ENCODE peak calls at places on chromosomes 2 and 18, in eight cellular contexts. X, P, J, B, L, W, G and E are unnamed samples.
A peak's percentile ranks its signal among the peaks of the same experiment; 100 is the strongest.

GRCh38 chr2:182915369-182916326 is 49.2 kb upstream of the FRZB start:
- DNase-seq in B (peak; percentile 59), L (no peak), W (no peak), G (no peak), P (peak; percentile 6), J (no peak), X (no peak), E (no peak)

GRCh38 chr18:74066018-74066417 is 81.6 kb downstream of the FBXO15 start:
- DNase-seq in B (no peak), W (no peak), L (no peak), X (no peak), J (no peak), P (no peak), G (no peak), E (no peak)

GRCh38 chr2:108587621-108588020 is 53.4 kb downstream of the LIMS1 start:
- DNase-seq in L (no peak), P (peak; percentile 39), X (peak; percentile 63), W (no peak), J (peak; percentile 40), G (no peak), B (no peak), E (no peak)

GRCh38 chr18:49742563-49743295 is 70.6 kb downstream of the ACAA2 start:
- DNase-seq in P (no peak), L (no peak), G (no peak), J (no peak), B (no peak), W (no peak), X (no peak), E (no peak)

GRCh38 chr2:22784586-22784985 is 600.4 kb upstream of the KLHL29 start:
- DNase-seq in P (no peak), X (no peak), J (no peak), W (no peak), G (no peak), L (no peak), B (no peak), E (no peak)

GRCh38 chr2:3172265-3172935 is 205.2 kb downstream of the EIPR1 start:
- DNase-seq in W (no peak), G (no peak), L (no peak), J (no peak), P (no peak), B (no peak), X (no peak), E (no peak)

GRCh38 chr2:143939976-143940375 is 579.9 kb downstream of the ZEB2 start:
- DNase-seq in J (no peak), W (no peak), P (no peak), G (no peak), L (no peak), B (no peak), X (peak; percentile 9), E (no peak)

GRCh38 chr2:235598842-235599531 is 105.1 kb downstream of the AGAP1 start:
- DNase-seq in G (no peak), B (peak; percentile 20), X (no peak), J (no peak), W (no peak), L (no peak), P (peak; percentile 21), E (no peak)

GRCh38 chr18:76544511-76545350 is 49.7 kb upstream of the ZNF516 start:
- DNase-seq in G (no peak), W (no peak), X (no peak), B (no peak), P (no peak), J (no peak), L (no peak), E (no peak)

GRCh38 chr2:108436976-108437375 is 12.0 kb upstream of the GCC2 start:
- DNase-seq in X (no peak), L (no peak), G (no peak), W (no peak), B (no peak), P (no peak), J (no peak), E (no peak)

GRCh38 chr2:237427807-237428506 is 14.0 kb upstream of the COL6A3 start:
- DNase-seq in B (no peak), X (no peak), W (no peak), J (no peak), P (no peak), L (no peak), G (no peak), E (no peak)

GRCh38 chr2:187964742-187965141 is 326.9 kb upstream of the GULP1 start:
- DNase-seq in W (no peak), G (no peak), L (no peak), B (no peak), P (no peak), X (no peak), J (no peak), E (no peak)

GRCh38 chr2:174760845-174761473 is 3.3 kb downstream of the CHRNA1 start:
- DNase-seq in J (no peak), P (no peak), X (no peak), L (no peak), G (no peak), W (no peak), B (no peak), E (no peak)
- H3K27ac ChIP-seq in J (no peak overlapping the region), P (no peak overlapping the region), X (no peak overlapping the region), L (no peak overlapping the region), G (no peak overlapping the region), W (no peak overlapping the region), B (no peak overlapping the region), E (no peak overlapping the region)

GRCh38 chr2:7098816-7099215 is 181.6 kb downstream of the RNF144A start:
- DNase-seq in P (no peak), J (no peak), W (no peak), X (no peak), B (no peak), G (no peak), L (no peak), E (no peak)

GRCh38 chr2:7096726-7097352 is 179.6 kb downstream of the RNF144A start:
- DNase-seq in P (no peak), L (no peak), X (no peak), B (no peak), W (no peak), G (no peak), J (no peak), E (peak; percentile 13)

GRCh38 chr2:7093376-7093775 is 176.2 kb downstream of the RNF144A start:
- DNase-seq in P (no peak), L (no peak), G (no peak), B (no peak), W (no peak), X (no peak), J (no peak), E (no peak)

GRCh38 chr2:7094113-7094760 is 177.0 kb downstream of the RNF144A start:
- DNase-seq in L (no peak), G (no peak), B (no peak), X (no peak), W (no peak), J (no peak), P (no peak), E (peak; percentile 76)

DNA sequence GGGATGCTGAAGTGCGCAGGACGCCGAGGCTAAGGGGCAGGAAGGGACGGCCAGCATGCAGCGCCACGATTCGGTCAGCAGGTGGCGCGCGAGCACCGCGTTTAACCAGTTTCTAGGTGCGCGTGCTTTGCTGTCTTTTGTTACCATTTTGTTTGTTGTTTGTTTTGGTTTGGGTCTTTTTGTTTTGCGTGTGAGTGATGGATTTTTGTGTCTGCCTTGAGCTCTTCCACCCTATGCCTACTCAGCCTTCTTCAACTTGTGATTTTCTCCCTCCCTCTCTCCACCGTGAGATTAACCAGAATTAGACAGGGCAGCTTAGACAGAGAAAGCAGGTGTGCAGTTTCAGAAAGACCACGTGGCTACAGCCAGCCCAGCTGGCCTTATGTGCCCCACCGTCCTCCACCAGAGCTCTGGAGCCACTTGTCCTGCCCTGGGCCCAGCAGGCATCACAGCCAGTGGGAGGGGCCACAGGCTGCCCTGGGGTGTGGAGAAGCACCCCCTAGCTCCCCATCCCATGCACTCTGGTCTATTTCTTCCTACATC is 180.2 kb downstream of the RNF144A start:
- DNase-seq in X (peak; percentile 71), L (peak; percentile 76), J (peak; percentile 54), G (peak; percentile 96), P (peak; percentile 72), W (peak; percentile 70), B (peak; percentile 11), E (peak; percentile 65)
- H3K27ac ChIP-seq in X (no peak overlapping the region), L (no peak overlapping the region), J (no peak overlapping the region), G (no peak overlapping the region), P (peak overlapping the region; percentile 15), W (no peak overlapping the region), B (no peak overlapping the region), E (no peak overlapping the region)

GRCh38 chr18:2997429-2997828 is 15.5 kb downstream of the LPIN2 start:
- DNase-seq in J (no peak), L (no peak), G (no peak), P (no peak), X (no peak), W (no peak), B (no peak), E (no peak)

GRCh38 chr18:2994603-2995432 is 18.1 kb downstream of the LPIN2 start:
- DNase-seq in L (peak; percentile 62), W (no peak), G (no peak), J (no peak), X (peak; percentile 46), B (no peak), P (no peak), E (no peak)

GRCh38 chr18:2991241-2991640 is 21.7 kb downstream of the LPIN2 start:
- DNase-seq in G (no peak), B (no peak), W (no peak), P (no peak), J (no peak), L (no peak), X (no peak), E (no peak)

GRCh38 chr18:2992995-2993877 is 19.7 kb downstream of the LPIN2 start:
- DNase-seq in B (no peak), P (no peak), J (no peak), L (no peak), X (no peak), G (no peak), W (no peak), E (no peak)

DNA sequence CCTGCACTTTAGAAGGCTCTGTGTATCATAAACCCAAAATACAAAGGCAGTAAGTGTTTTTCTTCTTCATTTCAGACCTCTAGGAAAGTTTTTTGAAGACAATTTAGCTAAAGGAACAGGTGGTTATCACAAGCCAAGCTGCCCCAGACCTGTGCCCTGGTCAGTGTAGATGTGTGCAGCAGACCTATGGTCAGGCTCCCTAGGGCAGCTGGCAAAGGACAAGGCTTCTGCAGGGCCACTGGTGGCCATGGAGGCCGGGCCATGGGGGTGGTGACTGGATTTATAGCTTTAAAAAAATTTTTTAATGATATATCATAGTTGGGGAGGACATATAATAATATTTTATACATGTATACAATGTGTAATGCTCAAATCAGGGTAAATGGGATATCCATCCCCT is 18.8 kb downstream of the LPIN2 start:
- DNase-seq in L (no peak), W (no peak), X (no peak), J (no peak), P (no peak), B (no peak), G (no peak), E (no peak)
- H3K27ac ChIP-seq in L (no peak overlapping the region), W (no peak overlapping the region), X (no peak overlapping the region), J (peak overlapping the region; percentile 87), P (no peak overlapping the region), B (no peak overlapping the region), G (no peak overlapping the region), E (no peak overlapping the region)

DNA sequence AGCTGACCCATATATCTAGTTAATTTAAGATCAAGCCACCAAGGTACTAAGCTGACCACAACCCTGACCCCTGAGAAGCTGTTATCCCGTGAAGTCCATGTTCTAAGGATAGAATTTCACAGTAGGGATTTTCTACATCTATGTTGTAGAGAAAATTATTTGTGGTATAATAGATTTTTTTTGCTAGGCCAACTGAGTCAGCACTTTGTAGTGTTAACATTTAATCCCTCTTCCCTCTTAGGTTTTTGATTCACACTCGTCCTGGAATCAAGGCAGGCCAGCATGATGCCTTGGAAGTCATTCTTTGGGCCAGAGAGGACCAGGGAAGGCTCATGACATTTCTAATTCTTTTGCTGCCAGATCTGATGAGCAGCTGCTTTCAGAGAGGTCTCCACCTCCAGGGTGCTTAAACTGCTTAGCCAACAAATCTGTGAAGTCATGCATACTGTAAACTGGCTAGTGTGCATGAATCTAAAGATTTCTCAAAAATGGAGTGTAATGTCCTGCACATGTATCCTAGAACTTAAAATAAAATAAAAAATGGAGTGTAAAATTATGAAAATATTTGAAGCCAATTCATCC is 102.5 kb downstream of the RBM43 start:
- DNase-seq in W (no peak), G (no peak), L (no peak), J (no peak), P (no peak), X (no peak), B (no peak), E (no peak)
- H3K27ac ChIP-seq in W (no peak overlapping the region), G (no peak overlapping the region), L (no peak overlapping the region), J (no peak overlapping the region), P (no peak overlapping the region), X (no peak overlapping the region), B (no peak overlapping the region), E (no peak overlapping the region)